ENCODE peak calls at places on chromosomes 11 and 22, in eight cellular contexts. One of them, this sample, is unnamed.

GRCh38 chr22:30457964-30458363 is 13.9 kb downstream of the SEC14L3 start:
- DNase-seq in PC-9: no peak
- DNase-seq in left colon: no peak
- DNase-seq in naive thymus-derived CD8-positive, alpha-beta T cell: no peak
- DNase-seq in effector memory CD8-positive, alpha-beta T cell: no peak
- DNase-seq in RPMI7951: no peak
- DNase-seq in SK-N-DZ: no peak
- DNase-seq in bronchial epithelial cell: peak; percentile 8
- DNase-seq in this sample: no peak

GRCh38 chr11:64734786-64735761 is 8.9 kb downstream of the RASGRP2 start:
- DNase-seq in PC-9: no peak
- DNase-seq in left colon: no peak
- DNase-seq in naive thymus-derived CD8-positive, alpha-beta T cell: no peak
- DNase-seq in effector memory CD8-positive, alpha-beta T cell: no peak
- DNase-seq in RPMI7951: no peak
- DNase-seq in SK-N-DZ: no peak
- DNase-seq in bronchial epithelial cell: no peak
- DNase-seq in this sample: no peak

GRCh38 chr22:29244785-29245625 is 22.8 kb downstream of the RHBDD3 start:
- DNase-seq in PC-9: no peak
- DNase-seq in left colon: no peak
- DNase-seq in naive thymus-derived CD8-positive, alpha-beta T cell: no peak
- DNase-seq in effector memory CD8-positive, alpha-beta T cell: no peak
- DNase-seq in RPMI7951: no peak
- DNase-seq in SK-N-DZ: no peak
- DNase-seq in bronchial epithelial cell: no peak
- DNase-seq in this sample: no peak

GRCh38 chr22:34111210-34111824 is 191.0 kb upstream of the LARGE1 start:
- DNase-seq in PC-9: peak; percentile 9
- DNase-seq in left colon: peak; percentile 22
- DNase-seq in naive thymus-derived CD8-positive, alpha-beta T cell: no peak
- DNase-seq in effector memory CD8-positive, alpha-beta T cell: no peak
- DNase-seq in RPMI7951: peak; percentile 1
- DNase-seq in SK-N-DZ: peak; percentile 48
- DNase-seq in bronchial epithelial cell: peak; percentile 12
- DNase-seq in this sample: peak; percentile 41

GRCh38 chr22:38755155-38755910 is 465 bp downstream of the SUN2 start:
- DNase-seq in PC-9: peak; percentile 97
- DNase-seq in left colon: peak; percentile 93
- DNase-seq in naive thymus-derived CD8-positive, alpha-beta T cell: peak; percentile 46
- DNase-seq in effector memory CD8-positive, alpha-beta T cell: peak; percentile 49
- DNase-seq in RPMI7951: peak; percentile 86
- DNase-seq in SK-N-DZ: no peak
- DNase-seq in bronchial epithelial cell: peak; percentile 19
- DNase-seq in this sample: peak; percentile 88

GRCh38 chr11:126007263-126007662 is 55.4 kb downstream of the CDON start:
- DNase-seq in PC-9: peak; percentile 2
- DNase-seq in left colon: no peak
- DNase-seq in naive thymus-derived CD8-positive, alpha-beta T cell: no peak
- DNase-seq in effector memory CD8-positive, alpha-beta T cell: no peak
- DNase-seq in RPMI7951: peak; percentile 80
- DNase-seq in SK-N-DZ: no peak
- DNase-seq in bronchial epithelial cell: peak; percentile 68
- DNase-seq in this sample: peak; percentile 73

GRCh38 chr22:41237707-41238569 is 2.8 kb downstream of the CHADL start:
- DNase-seq in PC-9: peak; percentile 82
- DNase-seq in left colon: peak; percentile 87
- DNase-seq in naive thymus-derived CD8-positive, alpha-beta T cell: peak; percentile 76
- DNase-seq in effector memory CD8-positive, alpha-beta T cell: peak; percentile 76
- DNase-seq in RPMI7951: no peak
- DNase-seq in SK-N-DZ: peak; percentile 43
- DNase-seq in bronchial epithelial cell: peak; percentile 49
- DNase-seq in this sample: peak; percentile 88

GRCh38 chr11:14908214-14908880 is 16.3 kb upstream of the CYP2R1 start:
- DNase-seq in PC-9: no peak
- DNase-seq in left colon: peak; percentile 38
- DNase-seq in naive thymus-derived CD8-positive, alpha-beta T cell: no peak
- DNase-seq in effector memory CD8-positive, alpha-beta T cell: no peak
- DNase-seq in RPMI7951: peak; percentile 24
- DNase-seq in SK-N-DZ: peak; percentile 52
- DNase-seq in bronchial epithelial cell: peak; percentile 53
- DNase-seq in this sample: peak; percentile 84

GRCh38 chr11:64230985-64231365 is 627 bp downstream of the DNAJC4 start:
- DNase-seq in PC-9: no peak
- DNase-seq in left colon: no peak
- DNase-seq in naive thymus-derived CD8-positive, alpha-beta T cell: no peak
- DNase-seq in effector memory CD8-positive, alpha-beta T cell: no peak
- DNase-seq in RPMI7951: no peak
- DNase-seq in SK-N-DZ: no peak
- DNase-seq in bronchial epithelial cell: no peak
- DNase-seq in this sample: peak; percentile 65

GRCh38 chr11:90254065-90254464 is 31.2 kb upstream of the CHORDC1 start:
- DNase-seq in PC-9: no peak
- DNase-seq in left colon: no peak
- DNase-seq in naive thymus-derived CD8-positive, alpha-beta T cell: no peak
- DNase-seq in effector memory CD8-positive, alpha-beta T cell: no peak
- DNase-seq in RPMI7951: no peak
- DNase-seq in SK-N-DZ: no peak
- DNase-seq in bronchial epithelial cell: no peak
- DNase-seq in this sample: no peak

GRCh38 chr22:33605201-33605600 is 315.1 kb downstream of the LARGE1 start:
- DNase-seq in PC-9: no peak
- DNase-seq in left colon: no peak
- DNase-seq in naive thymus-derived CD8-positive, alpha-beta T cell: no peak
- DNase-seq in effector memory CD8-positive, alpha-beta T cell: no peak
- DNase-seq in RPMI7951: no peak
- DNase-seq in SK-N-DZ: no peak
- DNase-seq in bronchial epithelial cell: no peak
- DNase-seq in this sample: no peak

GRCh38 chr11:1202154-1202775 is 20.6 kb upstream of the MUC5B start:
- DNase-seq in PC-9: no peak
- DNase-seq in left colon: no peak
- DNase-seq in naive thymus-derived CD8-positive, alpha-beta T cell: peak; percentile 7
- DNase-seq in effector memory CD8-positive, alpha-beta T cell: no peak
- DNase-seq in RPMI7951: no peak
- DNase-seq in SK-N-DZ: no peak
- DNase-seq in bronchial epithelial cell: no peak
- DNase-seq in this sample: peak; percentile 66

GRCh38 chr11:58513747-58514367 is 6.0 kb upstream of the OR5B21 start:
- DNase-seq in PC-9: peak; percentile 67
- DNase-seq in left colon: peak; percentile 16
- DNase-seq in naive thymus-derived CD8-positive, alpha-beta T cell: no peak
- DNase-seq in effector memory CD8-positive, alpha-beta T cell: no peak
- DNase-seq in RPMI7951: peak; percentile 63
- DNase-seq in SK-N-DZ: peak; percentile 51
- DNase-seq in bronchial epithelial cell: peak; percentile 68
- DNase-seq in this sample: peak; percentile 58

GRCh38 chr22:48410536-48410935 is 1417.1 kb downstream of the BRD1 start:
- DNase-seq in PC-9: no peak
- DNase-seq in left colon: no peak
- DNase-seq in naive thymus-derived CD8-positive, alpha-beta T cell: no peak
- DNase-seq in effector memory CD8-positive, alpha-beta T cell: no peak
- DNase-seq in RPMI7951: no peak
- DNase-seq in SK-N-DZ: no peak
- DNase-seq in bronchial epithelial cell: no peak
- DNase-seq in this sample: no peak

This sample was measured in DMS53.